ENCODE peak calls at places on chromosomes 13 and 19, in eight cellular contexts. P, J, V, F, N, G, Y and C are unnamed samples.

GRCh38 chr13:40271511-40271910 is 394.9 kb downstream of the FOXO1 start:
- DNase-seq in P (no peak), J (peak), V (no peak), F (no peak), N (no peak), G (no peak), Y (peak), C (no peak)

GRCh38 chr19:13461536-13461935 is 44.7 kb downstream of the CACNA1A start:
- DNase-seq in P (no peak), J (no peak), V (no peak), F (no peak), N (no peak), G (no peak), Y (no peak), C (no peak)

GRCh38 chr13:80307401-80307987 is 33.4 kb downstream of the SPRY2 start:
- DNase-seq in P (no peak), J (no peak), V (no peak), F (no peak), N (no peak), G (no peak), Y (no peak), C (no peak)

GRCh38 chr19:5052515-5052914 is 83.6 kb downstream of the KDM4B start:
- DNase-seq in P (no peak), J (no peak), V (no peak), F (no peak), N (no peak), G (no peak), Y (no peak), C (no peak)

GRCh38 chr13:109867766-109868165 is 81.4 kb upstream of the IRS2 start:
- DNase-seq in P (no peak), J (peak), V (no peak), F (peak), N (no peak), G (no peak), Y (no peak), C (no peak)

GRCh38 chr13:29556742-29557141 is 38.7 kb downstream of the SLC7A1 start:
- DNase-seq in P (no peak), J (no peak), V (no peak), F (no peak), N (no peak), G (no peak), Y (no peak), C (no peak)

GRCh38 chr19:48872884-48873475 is 759 bp downstream of the PPP1R15A start:
- DNase-seq in P (peak), J (peak), V (peak), F (peak), N (peak), G (peak), Y (peak), C (peak)

GRCh38 chr13:27450921-27451461 is 627 bp upstream of the MTIF3 start:
- DNase-seq in P (peak), J (peak), V (peak), F (peak), N (no peak), G (peak), Y (peak), C (peak)

GRCh38 chr13:54768214-54768613 is 1739.6 kb downstream of the OLFM4 start:
- DNase-seq in P (no peak), J (no peak), V (no peak), F (no peak), N (no peak), G (no peak), Y (no peak), C (no peak)

GRCh38 chr13:74573654-74574053 is 439.4 kb upstream of the KLF12 start:
- DNase-seq in P (no peak), J (no peak), V (no peak), F (peak), N (no peak), G (no peak), Y (no peak), C (peak)

GRCh38 chr13:100541882-100542545 is 46.6 kb downstream of the GGACT start:
- DNase-seq in P (no peak), J (no peak), V (no peak), F (no peak), N (no peak), G (no peak), Y (no peak), C (no peak)

GRCh38 chr13:77696006-77696862 is 1.3 kb upstream of the SLAIN1 start:
- DNase-seq in P (no peak), J (peak), V (no peak), F (no peak), N (no peak), G (no peak), Y (no peak), C (no peak)

GRCh38 chr13:31093145-31093885 is 68.4 kb downstream of the HSPH1 start:
- DNase-seq in P (no peak), J (no peak), V (no peak), F (no peak), N (no peak), G (no peak), Y (no peak), C (no peak)

GRCh38 chr19:17654993-17655392 is 33.2 kb downstream of the UNC13A start:
- DNase-seq in P (no peak), J (no peak), V (no peak), F (no peak), N (no peak), G (no peak), Y (no peak), C (peak)

GRCh38 chr13:97226788-97227627 is 4.9 kb downstream of the MBNL2 start:
- DNase-seq in P (no peak), J (peak), V (peak), F (no peak), N (no peak), G (no peak), Y (peak), C (peak)

GRCh38 chr13:38350114-38350617 is 515 bp downstream of the UFM1 start:
- DNase-seq in P (peak), J (peak), V (peak), F (peak), N (peak), G (peak), Y (peak), C (peak)

GRCh38 chr13:99040536-99041141 is 62.8 kb upstream of the DOCK9 start:
- DNase-seq in P (no peak), J (no peak), V (no peak), F (no peak), N (no peak), G (no peak), Y (no peak), C (no peak)

GRCh38 chr19:3413796-3414327 is 47.5 kb downstream of the NFIC start:
- DNase-seq in P (no peak), J (no peak), V (no peak), F (no peak), N (no peak), G (no peak), Y (no peak), C (no peak)